ENCODE peak calls at places on chromosomes 11 and 22, in four cellular contexts. M is osteoblast, T is COR-L47, O is T follicular helper cell. D is an unnamed sample.

GRCh38 chr22:24024354-24024753 is 13.2 kb downstream of the CABIN1 start:
- DNase-seq in M (no peak), T (no peak), O (no peak), D (no peak)

GRCh38 chr11:113384551-113384950 is 3.0 kb upstream of the ANKK1 start:
- DNase-seq in M (peak), T (no peak), O (no peak), D (peak)

GRCh38 chr22:26168199-26168915 is 905 bp upstream of the SEZ6L start:
- DNase-seq in M (peak), T (no peak), O (no peak), D (no peak)

GRCh38 chr11:58629857-58630256 is 7.4 kb downstream of the CNTF start:
- DNase-seq in M (peak), T (peak), O (no peak), D (peak)

GRCh38 chr11:60840711-60841430 is 1.0 kb upstream of the CCDC86 start:
- DNase-seq in M (peak), T (no peak), O (no peak), D (peak)

GRCh38 chr11:69928124-69928523 is 108.9 kb upstream of the FGF3 start:
- DNase-seq in M (peak), T (no peak), O (no peak), D (no peak)

GRCh38 chr22:29069476-29069875 is 3.4 kb upstream of the KREMEN1 start:
- DNase-seq in M (no peak), T (no peak), O (no peak), D (no peak)

GRCh38 chr11:33642461-33643166 is 58.0 kb downstream of the C11orf91 start:
- DNase-seq in M (no peak), T (no peak), O (no peak), D (no peak)

GRCh38 chr11:47152953-47153950 is 23.4 kb downstream of the ARFGAP2 start:
- DNase-seq in M (peak), T (peak), O (peak), D (peak)

GRCh38 chr22:23147632-23148387 is 2.5 kb downstream of the RAB36 start:
- DNase-seq in M (peak), T (no peak), O (no peak), D (peak)

GRCh38 chr11:70210516-70210915 is 7.4 kb downstream of the FADD start:
- DNase-seq in M (peak), T (no peak), O (no peak), D (no peak)

GRCh38 chr22:20295262-20296064 is 24.4 kb downstream of the DGCR6L start:
- DNase-seq in M (no peak), T (no peak), O (no peak), D (no peak)

GRCh38 chr11:57751676-57752253 is at the start of gene BTBD18:
- DNase-seq in M (peak), T (peak), O (no peak), D (peak)

GRCh38 chr22:25027552-25027951 is 75.0 kb downstream of the KIAA1671 start:
- DNase-seq in M (peak), T (no peak), O (no peak), D (no peak)